ENCODE peak calls at places on chromosome 14, in nine cellular contexts. U, V, R, Z, T, Y, A, M and H are unnamed samples.

GRCh38 chr14:50344116-50344775 is 32.1 kb downstream of the DMAC2L start:
- DNase-seq in T (no peak), A (no peak), M (no peak), R (no peak), V (peak; percentile 31), Y (no peak), U (no peak), Z (no peak), H (no peak)

GRCh38 chr14:83071888-83072501 is 1538.3 kb upstream of the SEL1L start:
- DNase-seq in M (peak; percentile 45), V (peak; percentile 5), Z (no peak), T (peak; percentile 50), R (peak; percentile 49), Y (no peak), U (no peak), A (no peak), H (no peak)

GRCh38 chr14:38065101-38065762 is 142.5 kb upstream of the SSTR1 start:
- DNase-seq in M (no peak), R (no peak), V (no peak), Z (no peak), T (no peak), U (no peak), A (no peak), Y (no peak), H (peak; percentile 83)

GRCh38 chr14:65957631-65958205 is 528.5 kb upstream of the CCDC196 start:
- DNase-seq in V (no peak), Z (no peak), T (no peak), U (no peak), A (no peak), M (no peak), Y (no peak), R (no peak), H (no peak)

GRCh38 chr14:22928237-22929103 is 706 bp downstream of the PRMT5 start:
- DNase-seq in V (peak; percentile 35), T (peak; percentile 19), M (peak; percentile 9), Y (no peak), A (no peak), U (no peak), R (peak; percentile 23), Z (no peak), H (no peak)

GRCh38 chr14:91415794-91416743 is 1.6 kb downstream of the CCDC88C start:
- DNase-seq in U (no peak), Y (no peak), A (no peak), M (no peak), T (peak; percentile 70), Z (peak; percentile 41), V (no peak), R (peak; percentile 19), H (peak; percentile 89)

GRCh38 chr14:58026967-58027366 is 125.0 kb downstream of the ARMH4 start:
- DNase-seq in A (no peak), Y (no peak), M (no peak), Z (no peak), U (no peak), R (no peak), V (no peak), T (peak; percentile 36), H (no peak)

GRCh38 chr14:63594455-63595372 is 47.0 kb downstream of the WDR89 start:
- DNase-seq in A (no peak), T (no peak), Y (no peak), V (no peak), M (no peak), U (no peak), Z (no peak), R (no peak), H (no peak)

GRCh38 chr14:29227631-29228030 is 461.0 kb downstream of the FOXG1 start:
- DNase-seq in M (no peak), A (no peak), T (no peak), R (no peak), Y (no peak), U (no peak), V (peak; percentile 79), Z (no peak), H (no peak)

GRCh38 chr14:64549805-64550538 is at the start of gene PPP1R36:
- DNase-seq in Z (no peak), V (peak; percentile 71), A (no peak), T (no peak), R (no peak), Y (no peak), M (peak; percentile 32), U (peak; percentile 64), H (peak; percentile 39)

GRCh38 chr14:35789651-35790050 is 19.4 kb downstream of the RALGAPA1 start:
- DNase-seq in U (no peak), V (peak; percentile 52), R (no peak), M (no peak), Y (no peak), A (no peak), Z (no peak), T (no peak), H (no peak)

GRCh38 chr14:61662437-61663311 is 32.6 kb upstream of the HIF1A start:
- DNase-seq in M (peak; percentile 4), V (peak; percentile 77), U (no peak), Z (no peak), A (no peak), Y (no peak), T (peak; percentile 99), R (peak; percentile 28), H (peak; percentile 61)

GRCh38 chr14:34619399-34619920 is 10.5 kb downstream of the SNX6 start:
- DNase-seq in M (no peak), Y (no peak), T (no peak), V (no peak), Z (no peak), R (no peak), U (no peak), A (no peak), H (no peak)

GRCh38 chr14:67391266-67391665 is 20.7 kb downstream of the PLEK2 start:
- DNase-seq in U (no peak), M (no peak), T (no peak), V (no peak), R (no peak), Y (no peak), Z (no peak), A (no peak), H (peak; percentile 2)

GRCh38 chr14:55054098-55054497 is 2.7 kb downstream of the MAPK1IP1L start:
- DNase-seq in M (no peak), Y (no peak), U (no peak), T (no peak), V (no peak), A (no peak), Z (no peak), R (no peak), H (no peak)

GRCh38 chr14:73283592-73284379 is 46.5 kb downstream of the PAPLN start:
- DNase-seq in M (peak; percentile 76), T (peak; percentile 75), Y (no peak), V (peak; percentile 53), Z (no peak), R (no peak), A (no peak), U (no peak), H (no peak)

GRCh38 chr14:87869619-87870583 is 123.1 kb downstream of the GALC start:
- DNase-seq in A (no peak), M (no peak), R (peak; percentile 38), T (peak; percentile 60), Z (no peak), U (no peak), Y (no peak), V (peak; percentile 95), H (no peak)

GRCh38 chr14:83483063-83483462 is 1949.4 kb upstream of the SEL1L start:
- DNase-seq in U (no peak), R (peak; percentile 5), V (peak; percentile 35), Y (no peak), M (no peak), T (peak; percentile 2), Z (no peak), A (no peak), H (no peak)

GRCh38 chr14:38098074-38098846 is 109.4 kb upstream of the SSTR1 start:
- DNase-seq in Z (no peak), A (no peak), R (no peak), U (no peak), V (peak; percentile 88), Y (no peak), T (peak; percentile 64), M (no peak), H (no peak)

DNA sequence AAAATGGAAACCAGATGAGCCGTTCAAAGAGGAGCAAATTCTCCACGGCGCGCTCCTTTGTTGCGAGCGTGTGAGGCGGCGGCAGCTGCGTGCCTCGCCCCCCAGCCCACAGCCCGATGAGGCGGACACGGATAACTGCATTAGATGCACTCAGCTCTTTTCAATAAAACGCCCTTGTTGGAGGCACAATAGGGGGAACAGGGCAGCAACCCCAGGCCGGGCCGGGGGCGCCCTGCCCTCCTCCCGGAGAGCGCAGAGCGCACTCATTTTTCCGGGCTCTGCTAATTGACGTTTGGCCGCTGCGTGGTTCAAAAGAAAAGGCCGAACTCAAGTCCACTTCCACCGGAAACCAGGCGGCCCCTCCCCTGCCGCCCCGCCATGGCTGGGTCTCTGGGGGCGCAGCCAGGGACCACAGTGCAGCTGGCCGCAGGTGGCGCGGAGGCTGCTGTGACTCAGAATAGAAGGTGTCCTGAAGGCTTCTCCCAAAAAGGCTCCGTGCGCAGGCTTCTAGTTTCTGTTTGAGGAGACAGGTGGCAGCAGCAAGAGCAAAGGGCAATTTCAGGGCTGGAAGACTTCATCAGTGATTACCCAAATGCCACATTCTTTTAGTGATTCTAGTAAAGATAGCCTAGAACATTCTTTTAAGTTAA is 29.0 kb upstream of the SMOC1 start:
- DNase-seq in Y (no peak), A (no peak), V (no peak), M (peak; percentile 27), T (no peak), R (peak; percentile 81), U (peak; percentile 66), Z (no peak), H (no peak)
- H3K4me3 ChIP-seq in Y (no peak overlapping the region), A (peak overlapping the region; percentile 17), V (no peak overlapping the region), M (no peak overlapping the region), T (no peak overlapping the region), R (peak overlapping the region; percentile 57), U (peak overlapping the region; percentile 59), Z (no peak overlapping the region), H (no peak overlapping the region)

DNA sequence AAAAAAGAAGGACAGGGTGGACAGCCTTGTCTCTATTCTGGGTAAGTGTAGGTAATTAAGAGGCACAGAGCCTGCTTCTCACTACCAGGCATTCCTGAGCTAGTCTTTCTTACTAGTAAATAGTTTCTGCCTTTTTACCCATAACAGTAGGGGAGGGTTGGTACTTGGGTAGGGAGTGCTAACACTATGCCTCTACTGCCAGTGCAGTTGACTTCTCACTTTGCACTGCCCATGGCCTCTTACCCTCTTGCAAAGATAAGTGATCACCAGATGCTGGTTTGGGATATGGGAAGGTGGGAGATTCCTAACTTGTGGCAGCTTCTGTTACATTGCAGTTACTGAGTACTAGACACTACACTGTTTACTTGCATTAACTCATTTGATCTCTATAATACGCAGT is 11.6 kb downstream of the AHSA1 start:
- DNase-seq in A (no peak), V (no peak), M (no peak), T (no peak), Z (no peak), R (no peak), Y (no peak), U (no peak), H (no peak)
- H3K36me3 ChIP-seq in A (peaks cover 43% of the 10 kb centered on the region), V (peaks cover 33% of the 10 kb centered on the region), M (peaks cover 4% of the 10 kb centered on the region), T (peaks cover 37% of the 10 kb centered on the region), Z (peaks cover 14% of the 10 kb centered on the region), R (peaks cover 46% of the 10 kb centered on the region), Y (peaks cover 2% of the 10 kb centered on the region), U (peaks cover 57% of the 10 kb centered on the region), H (peaks cover 41% of the 10 kb centered on the region)

GRCh38 chr14:24088095-24088494 is 6.0 kb upstream of the PCK2 start:
- DNase-seq in M (no peak), Z (no peak), V (no peak), U (no peak), T (no peak), R (no peak), Y (no peak), A (no peak), H (no peak)
- H3K27ac ChIP-seq in M (no peak overlapping the region), Z (no peak overlapping the region), V (no peak overlapping the region), U (no peak overlapping the region), T (no peak overlapping the region), R (no peak overlapping the region), Y (no peak overlapping the region), A (no peak overlapping the region), H (no peak overlapping the region)

GRCh38 chr14:75283162-75283883 is 4.7 kb downstream of the FOS start:
- DNase-seq in R (no peak), V (peak; percentile 55), M (no peak), T (no peak), Y (no peak), A (no peak), Z (no peak), U (no peak), H (peak; percentile 76)
- H3K4me3 ChIP-seq in R (no peak overlapping the region), V (no peak overlapping the region), M (no peak overlapping the region), T (no peak overlapping the region), Y (no peak overlapping the region), A (no peak overlapping the region), Z (no peak overlapping the region), U (no peak overlapping the region), H (no peak overlapping the region)